ENCODE peak calls at places on chromosome 9, in six cellular contexts. One of them, this sample, is unnamed.

GRCh38 chr9:124685217-124685616 is 85.9 kb downstream of the NR6A1 start:
- DNase-seq in heart left ventricle: no peak
- DNase-seq in memory B cell: no peak
- DNase-seq in MCF 10A: no peak
- DNase-seq in T1000: no peak
- DNase-seq in stimulated activated CD8-positive, alpha-beta memory T cell treated with anti-CD3 and anti-CD28 coated beads, Interleukin-15, amount 100 ng/mL, for 48 hours: no peak
- DNase-seq in this sample: no peak

GRCh38 chr9:70672136-70672535 is 257.7 kb upstream of the KLF9 start:
- DNase-seq in heart left ventricle: no peak
- DNase-seq in MCF 10A: no peak
- DNase-seq in T1000: no peak
- DNase-seq in memory B cell: no peak
- DNase-seq in stimulated activated CD8-positive, alpha-beta memory T cell treated with anti-CD3 and anti-CD28 coated beads, Interleukin-15, amount 100 ng/mL, for 48 hours: no peak
- DNase-seq in this sample: no peak

GRCh38 chr9:110131499-110131898 is 76.5 kb downstream of the C9orf152 start:
- DNase-seq in stimulated activated CD8-positive, alpha-beta memory T cell treated with anti-CD3 and anti-CD28 coated beads, Interleukin-15, amount 100 ng/mL, for 48 hours: no peak
- DNase-seq in T1000: no peak
- DNase-seq in MCF 10A: no peak
- DNase-seq in memory B cell: no peak
- DNase-seq in heart left ventricle: no peak
- DNase-seq in this sample: no peak

GRCh38 chr9:17627641-17628040 is 48.8 kb downstream of the SH3GL2 start:
- DNase-seq in MCF 10A: no peak
- DNase-seq in memory B cell: no peak
- DNase-seq in stimulated activated CD8-positive, alpha-beta memory T cell treated with anti-CD3 and anti-CD28 coated beads, Interleukin-15, amount 100 ng/mL, for 48 hours: no peak
- DNase-seq in heart left ventricle: no peak
- DNase-seq in T1000: no peak
- DNase-seq in this sample: no peak

GRCh38 chr9:135468866-135469521 is 10.6 kb upstream of the PPP1R26 start:
- DNase-seq in MCF 10A: no peak
- DNase-seq in T1000: no peak
- DNase-seq in stimulated activated CD8-positive, alpha-beta memory T cell treated with anti-CD3 and anti-CD28 coated beads, Interleukin-15, amount 100 ng/mL, for 48 hours: peak
- DNase-seq in heart left ventricle: no peak
- DNase-seq in memory B cell: no peak
- DNase-seq in this sample: no peak

GRCh38 chr9:126722922-126723806 is 81.7 kb upstream of the ZBTB43 start:
- DNase-seq in heart left ventricle: peak
- DNase-seq in memory B cell: peak
- DNase-seq in MCF 10A: no peak
- DNase-seq in stimulated activated CD8-positive, alpha-beta memory T cell treated with anti-CD3 and anti-CD28 coated beads, Interleukin-15, amount 100 ng/mL, for 48 hours: peak
- DNase-seq in T1000: no peak
- DNase-seq in this sample: peak

GRCh38 chr9:120928720-120929389 is 2.3 kb upstream of the TRAF1 start:
- DNase-seq in T1000: no peak
- DNase-seq in stimulated activated CD8-positive, alpha-beta memory T cell treated with anti-CD3 and anti-CD28 coated beads, Interleukin-15, amount 100 ng/mL, for 48 hours: peak
- DNase-seq in memory B cell: peak
- DNase-seq in MCF 10A: peak
- DNase-seq in heart left ventricle: peak
- DNase-seq in this sample: no peak

GRCh38 chr9:96856363-96857286 is 2.3 kb upstream of the ZNF782 start:
- DNase-seq in memory B cell: peak
- DNase-seq in stimulated activated CD8-positive, alpha-beta memory T cell treated with anti-CD3 and anti-CD28 coated beads, Interleukin-15, amount 100 ng/mL, for 48 hours: peak
- DNase-seq in MCF 10A: peak
- DNase-seq in heart left ventricle: peak
- DNase-seq in T1000: no peak
- DNase-seq in this sample: no peak

GRCh38 chr9:87516222-87516930 is 18.7 kb downstream of the DAPK1 start:
- DNase-seq in MCF 10A: peak
- DNase-seq in T1000: peak
- DNase-seq in heart left ventricle: peak
- DNase-seq in memory B cell: no peak
- DNase-seq in stimulated activated CD8-positive, alpha-beta memory T cell treated with anti-CD3 and anti-CD28 coated beads, Interleukin-15, amount 100 ng/mL, for 48 hours: no peak
- DNase-seq in this sample: no peak

GRCh38 chr9:25716220-25716872 is 38.1 kb upstream of the TUSC1 start:
- DNase-seq in T1000: no peak
- DNase-seq in memory B cell: no peak
- DNase-seq in stimulated activated CD8-positive, alpha-beta memory T cell treated with anti-CD3 and anti-CD28 coated beads, Interleukin-15, amount 100 ng/mL, for 48 hours: no peak
- DNase-seq in MCF 10A: peak
- DNase-seq in heart left ventricle: no peak
- DNase-seq in this sample: no peak

GRCh38 chr9:77679696-77680359 is 31.7 kb upstream of the GNA14 start:
- DNase-seq in T1000: no peak
- DNase-seq in stimulated activated CD8-positive, alpha-beta memory T cell treated with anti-CD3 and anti-CD28 coated beads, Interleukin-15, amount 100 ng/mL, for 48 hours: no peak
- DNase-seq in heart left ventricle: no peak
- DNase-seq in MCF 10A: peak
- DNase-seq in memory B cell: no peak
- DNase-seq in this sample: no peak

GRCh38 chr9:112112941-112113399 is 62.1 kb downstream of the SUSD1 start:
- DNase-seq in MCF 10A: peak
- DNase-seq in stimulated activated CD8-positive, alpha-beta memory T cell treated with anti-CD3 and anti-CD28 coated beads, Interleukin-15, amount 100 ng/mL, for 48 hours: no peak
- DNase-seq in heart left ventricle: no peak
- DNase-seq in memory B cell: no peak
- DNase-seq in T1000: no peak
- DNase-seq in this sample: no peak

GRCh38 chr9:134434896-134435506 is 108.7 kb downstream of the RXRA start:
- DNase-seq in heart left ventricle: peak
- DNase-seq in stimulated activated CD8-positive, alpha-beta memory T cell treated with anti-CD3 and anti-CD28 coated beads, Interleukin-15, amount 100 ng/mL, for 48 hours: no peak
- DNase-seq in T1000: peak
- DNase-seq in MCF 10A: peak
- DNase-seq in memory B cell: no peak
- DNase-seq in this sample: no peak

GRCh38 chr9:96859461-96860198 is 5.3 kb upstream of the ZNF782 start:
- DNase-seq in stimulated activated CD8-positive, alpha-beta memory T cell treated with anti-CD3 and anti-CD28 coated beads, Interleukin-15, amount 100 ng/mL, for 48 hours: no peak
- DNase-seq in MCF 10A: peak
- DNase-seq in heart left ventricle: no peak
- DNase-seq in T1000: peak
- DNase-seq in memory B cell: no peak
- DNase-seq in this sample: no peak

GRCh38 chr9:129703667-129704355 is 38.4 kb downstream of the PRRX2 start:
- DNase-seq in MCF 10A: no peak
- DNase-seq in heart left ventricle: no peak
- DNase-seq in T1000: no peak
- DNase-seq in stimulated activated CD8-positive, alpha-beta memory T cell treated with anti-CD3 and anti-CD28 coated beads, Interleukin-15, amount 100 ng/mL, for 48 hours: no peak
- DNase-seq in memory B cell: no peak
- DNase-seq in this sample: no peak

GRCh38 chr9:121598167-121599000 is 53.0 kb upstream of the DAB2IP start:
- DNase-seq in memory B cell: no peak
- DNase-seq in stimulated activated CD8-positive, alpha-beta memory T cell treated with anti-CD3 and anti-CD28 coated beads, Interleukin-15, amount 100 ng/mL, for 48 hours: no peak
- DNase-seq in heart left ventricle: peak
- DNase-seq in MCF 10A: no peak
- DNase-seq in T1000: no peak
- DNase-seq in this sample: no peak

GRCh38 chr9:38068866-38069628 is at the start of gene SHB:
- DNase-seq in stimulated activated CD8-positive, alpha-beta memory T cell treated with anti-CD3 and anti-CD28 coated beads, Interleukin-15, amount 100 ng/mL, for 48 hours: peak
- DNase-seq in memory B cell: peak
- DNase-seq in MCF 10A: peak
- DNase-seq in T1000: peak
- DNase-seq in heart left ventricle: peak
- DNase-seq in this sample: peak